ENCODE peak calls at places on chromosomes 11 and 22, in eight cellular contexts. One of them, this sample, is unnamed.

GRCh38 chr11:2316963-2317244 is 15.1 kb downstream of the TSPAN32 start:
- DNase-seq in lung: no peak
- DNase-seq in CD8-positive, alpha-beta memory T cell: no peak
- DNase-seq in uterus: no peak
- DNase-seq in sigmoid colon: no peak
- DNase-seq in mesendoderm: no peak
- DNase-seq in spleen: no peak
- DNase-seq in astrocyte: no peak
- DNase-seq in this sample: no peak

GRCh38 chr11:120839846-120840402 is 184.0 kb upstream of the TBCEL start:
- DNase-seq in spleen: no peak
- DNase-seq in lung: no peak
- DNase-seq in mesendoderm: no peak
- DNase-seq in astrocyte: no peak
- DNase-seq in sigmoid colon: no peak
- DNase-seq in CD8-positive, alpha-beta memory T cell: no peak
- DNase-seq in uterus: no peak
- DNase-seq in this sample: no peak

GRCh38 chr22:19066531-19067271 is 55.5 kb downstream of the DGCR2 start:
- DNase-seq in uterus: peak; percentile 59
- DNase-seq in lung: no peak
- DNase-seq in spleen: peak; percentile 44
- DNase-seq in sigmoid colon: peak; percentile 61
- DNase-seq in astrocyte: peak; percentile 67
- DNase-seq in mesendoderm: no peak
- DNase-seq in CD8-positive, alpha-beta memory T cell: no peak
- DNase-seq in this sample: peak; percentile 40

GRCh38 chr11:46222485-46223251 is 54.8 kb upstream of the CREB3L1 start:
- DNase-seq in astrocyte: no peak
- DNase-seq in mesendoderm: peak; percentile 51
- DNase-seq in lung: no peak
- DNase-seq in sigmoid colon: no peak
- DNase-seq in CD8-positive, alpha-beta memory T cell: no peak
- DNase-seq in spleen: no peak
- DNase-seq in uterus: no peak
- DNase-seq in this sample: no peak

GRCh38 chr22:41380993-41381328 is 781 bp upstream of the TEF start:
- DNase-seq in mesendoderm: no peak
- DNase-seq in CD8-positive, alpha-beta memory T cell: no peak
- DNase-seq in spleen: no peak
- DNase-seq in lung: peak; percentile 85
- DNase-seq in uterus: no peak
- DNase-seq in sigmoid colon: peak; percentile 96
- DNase-seq in astrocyte: peak; percentile 83
- DNase-seq in this sample: peak; percentile 89

GRCh38 chr11:61841636-61842332 is 13.7 kb downstream of the FADS2 start:
- DNase-seq in CD8-positive, alpha-beta memory T cell: no peak
- DNase-seq in lung: no peak
- DNase-seq in mesendoderm: no peak
- DNase-seq in sigmoid colon: no peak
- DNase-seq in spleen: peak; percentile 45
- DNase-seq in uterus: no peak
- DNase-seq in astrocyte: no peak
- DNase-seq in this sample: no peak

GRCh38 chr22:47270463-47271135 is 508.1 kb downstream of the TBC1D22A start:
- DNase-seq in spleen: no peak
- DNase-seq in sigmoid colon: peak; percentile 38
- DNase-seq in mesendoderm: no peak
- DNase-seq in astrocyte: no peak
- DNase-seq in lung: no peak
- DNase-seq in uterus: no peak
- DNase-seq in CD8-positive, alpha-beta memory T cell: no peak
- DNase-seq in this sample: no peak

GRCh38 chr11:102346748-102347525 is at the start of gene BIRC2:
- DNase-seq in mesendoderm: peak; percentile 96
- DNase-seq in uterus: peak; percentile 97
- DNase-seq in astrocyte: peak; percentile 74
- DNase-seq in CD8-positive, alpha-beta memory T cell: peak; percentile 96
- DNase-seq in lung: peak; percentile 92
- DNase-seq in sigmoid colon: peak; percentile 96
- DNase-seq in spleen: peak; percentile 99
- DNase-seq in this sample: peak; percentile 92

GRCh38 chr11:119361056-119361787 is 14.7 kb upstream of the MFRP start:
- DNase-seq in astrocyte: peak; percentile 73
- DNase-seq in mesendoderm: peak; percentile 95
- DNase-seq in lung: peak; percentile 69
- DNase-seq in sigmoid colon: peak; percentile 72
- DNase-seq in CD8-positive, alpha-beta memory T cell: no peak
- DNase-seq in uterus: peak; percentile 75
- DNase-seq in spleen: peak; percentile 37
- DNase-seq in this sample: no peak

GRCh38 chr22:31143537-31143936 is 3.2 kb upstream of the PLA2G3 start:
- DNase-seq in astrocyte: no peak
- DNase-seq in lung: no peak
- DNase-seq in sigmoid colon: no peak
- DNase-seq in spleen: no peak
- DNase-seq in uterus: no peak
- DNase-seq in CD8-positive, alpha-beta memory T cell: no peak
- DNase-seq in mesendoderm: no peak
- DNase-seq in this sample: no peak

GRCh38 chr22:46942816-46943783 is 180.7 kb downstream of the TBC1D22A start:
- DNase-seq in mesendoderm: no peak
- DNase-seq in spleen: peak; percentile 83
- DNase-seq in astrocyte: no peak
- DNase-seq in lung: peak; percentile 44
- DNase-seq in CD8-positive, alpha-beta memory T cell: no peak
- DNase-seq in uterus: peak; percentile 35
- DNase-seq in sigmoid colon: no peak
- DNase-seq in this sample: peak; percentile 70

GRCh38 chr11:18594999-18595749 is 4.4 kb upstream of the MISFA start:
- DNase-seq in sigmoid colon: no peak
- DNase-seq in spleen: no peak
- DNase-seq in CD8-positive, alpha-beta memory T cell: no peak
- DNase-seq in uterus: no peak
- DNase-seq in mesendoderm: no peak
- DNase-seq in lung: no peak
- DNase-seq in astrocyte: no peak
- DNase-seq in this sample: no peak

GRCh38 chr11:110098645-110099044 is 5.5 kb downstream of the ZC3H12C start:
- DNase-seq in lung: no peak
- DNase-seq in astrocyte: no peak
- DNase-seq in spleen: no peak
- DNase-seq in sigmoid colon: no peak
- DNase-seq in mesendoderm: no peak
- DNase-seq in CD8-positive, alpha-beta memory T cell: no peak
- DNase-seq in uterus: no peak
- DNase-seq in this sample: no peak

GRCh38 chr11:124934862-124935547 is 842 bp downstream of the HEPACAM start:
- DNase-seq in astrocyte: peak; percentile 92
- DNase-seq in uterus: no peak
- DNase-seq in mesendoderm: no peak
- DNase-seq in spleen: no peak
- DNase-seq in sigmoid colon: no peak
- DNase-seq in lung: no peak
- DNase-seq in CD8-positive, alpha-beta memory T cell: no peak
- DNase-seq in this sample: no peak

GRCh38 chr22:22196833-22197477 is 47.6 kb upstream of the VPREB1 start:
- DNase-seq in CD8-positive, alpha-beta memory T cell: no peak
- DNase-seq in mesendoderm: no peak
- DNase-seq in astrocyte: no peak
- DNase-seq in lung: no peak
- DNase-seq in uterus: no peak
- DNase-seq in spleen: no peak
- DNase-seq in sigmoid colon: no peak
- DNase-seq in this sample: no peak

GRCh38 chr22:22193923-22194322 is 50.7 kb upstream of the VPREB1 start:
- DNase-seq in lung: no peak
- DNase-seq in astrocyte: no peak
- DNase-seq in spleen: no peak
- DNase-seq in CD8-positive, alpha-beta memory T cell: no peak
- DNase-seq in sigmoid colon: no peak
- DNase-seq in mesendoderm: no peak
- DNase-seq in uterus: no peak
- DNase-seq in this sample: no peak

GRCh38 chr22:22196018-22196533 is 48.5 kb upstream of the VPREB1 start:
- DNase-seq in uterus: no peak
- DNase-seq in spleen: no peak
- DNase-seq in lung: no peak
- DNase-seq in sigmoid colon: no peak
- DNase-seq in CD8-positive, alpha-beta memory T cell: no peak
- DNase-seq in mesendoderm: no peak
- DNase-seq in astrocyte: no peak
- DNase-seq in this sample: no peak

GRCh38 chr22:22194931-22195264 is 49.7 kb upstream of the VPREB1 start:
- DNase-seq in spleen: no peak
- DNase-seq in uterus: no peak
- DNase-seq in sigmoid colon: no peak
- DNase-seq in mesendoderm: no peak
- DNase-seq in lung: no peak
- DNase-seq in CD8-positive, alpha-beta memory T cell: no peak
- DNase-seq in astrocyte: no peak
- DNase-seq in this sample: no peak

DNA sequence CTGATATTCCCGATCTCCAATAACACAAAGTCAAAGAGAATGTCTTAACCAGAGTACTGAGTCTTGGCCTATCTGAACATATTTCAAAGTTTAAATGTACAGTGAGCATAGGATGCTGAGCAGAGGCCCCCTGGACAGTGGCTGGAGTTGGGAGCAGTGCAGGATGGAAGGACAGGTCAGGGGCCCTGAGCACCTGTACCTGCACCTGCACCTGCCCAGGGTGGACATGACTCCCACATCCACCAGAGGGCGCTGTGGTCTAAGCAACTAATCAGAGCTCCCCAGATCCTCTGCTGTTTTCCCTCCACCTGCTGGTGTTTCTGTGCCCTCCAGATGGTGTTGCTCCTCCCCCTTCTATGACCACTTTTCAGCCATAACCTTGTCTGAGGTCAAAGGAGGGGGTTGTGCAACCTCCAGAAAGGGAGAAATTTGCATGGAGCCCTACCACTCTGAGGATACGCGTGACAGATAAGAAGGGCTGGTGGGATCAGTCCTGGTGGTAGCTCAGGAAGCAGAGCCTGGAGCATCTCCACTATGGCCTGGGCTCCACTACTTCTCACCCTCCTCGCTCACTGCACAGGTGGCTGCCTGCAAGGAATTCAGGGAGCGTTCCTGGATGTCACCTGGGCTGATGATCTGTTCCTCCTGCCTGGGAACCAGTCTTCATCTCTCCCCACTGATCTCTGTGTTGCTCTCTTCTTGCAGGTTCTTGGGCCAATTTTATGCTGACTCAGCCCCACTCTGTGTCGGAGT is 49.1 kb upstream of the VPREB1 start:
- DNase-seq in spleen: peak; percentile 92
- DNase-seq in astrocyte: peak; percentile 6
- DNase-seq in sigmoid colon: no peak
- DNase-seq in CD8-positive, alpha-beta memory T cell: peak; percentile 66
- DNase-seq in uterus: no peak
- DNase-seq in lung: peak; percentile 72
- DNase-seq in mesendoderm: peak; percentile 92
- DNase-seq in this sample: no peak
- H3K4me1 ChIP-seq in spleen: peaks cover 13% of the 10 kb centered on the region
- H3K4me1 ChIP-seq in astrocyte: no peaks in the 10 kb centered on the region
- H3K4me1 ChIP-seq in sigmoid colon: no peaks in the 10 kb centered on the region
- H3K4me1 ChIP-seq in CD8-positive, alpha-beta memory T cell: no peaks in the 10 kb centered on the region
- H3K4me1 ChIP-seq in uterus: no peaks in the 10 kb centered on the region
- H3K4me1 ChIP-seq in lung: no peaks in the 10 kb centered on the region
- H3K4me1 ChIP-seq in mesendoderm: no peaks in the 10 kb centered on the region
- H3K4me1 ChIP-seq in this sample: no peaks in the 10 kb centered on the region

GRCh38 chr11:87583931-87584330 is 546.2 kb downstream of the TMEM135 start:
- DNase-seq in lung: no peak
- DNase-seq in uterus: no peak
- DNase-seq in mesendoderm: no peak
- DNase-seq in astrocyte: no peak
- DNase-seq in sigmoid colon: no peak
- DNase-seq in CD8-positive, alpha-beta memory T cell: no peak
- DNase-seq in spleen: no peak
- DNase-seq in this sample: no peak

DNA sequence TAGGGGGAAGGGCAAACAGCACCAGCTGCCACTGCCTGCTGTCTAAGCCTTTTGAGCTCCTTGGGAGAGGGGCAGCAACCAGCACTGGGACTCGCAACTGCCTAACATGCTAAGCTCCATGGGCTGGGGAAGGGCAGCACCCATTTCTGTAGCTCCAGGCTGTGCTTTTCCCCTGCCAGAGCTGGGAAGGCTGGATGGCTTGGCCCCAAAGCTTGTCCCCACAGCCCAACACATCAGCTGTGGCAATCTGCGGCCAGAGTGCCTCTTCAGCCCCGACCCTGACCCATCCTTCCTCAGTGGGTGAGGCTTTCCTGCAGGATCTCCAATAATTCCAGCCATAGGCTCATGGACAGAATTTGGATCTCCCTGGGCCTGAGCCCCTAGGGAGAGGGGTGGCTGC is 551.3 kb downstream of the TMEM135 start:
- DNase-seq in uterus: no peak
- DNase-seq in lung: no peak
- DNase-seq in astrocyte: no peak
- DNase-seq in mesendoderm: no peak
- DNase-seq in CD8-positive, alpha-beta memory T cell: no peak
- DNase-seq in sigmoid colon: no peak
- DNase-seq in spleen: peak; percentile 59
- DNase-seq in this sample: no peak
- H3K4me3 ChIP-seq in uterus: no peak overlapping the region
- H3K4me3 ChIP-seq in lung: no peak overlapping the region
- H3K4me3 ChIP-seq in astrocyte: no peak overlapping the region
- H3K4me3 ChIP-seq in mesendoderm: no peak overlapping the region
- H3K4me3 ChIP-seq in CD8-positive, alpha-beta memory T cell: no peak overlapping the region
- H3K4me3 ChIP-seq in sigmoid colon: no peak overlapping the region
- H3K4me3 ChIP-seq in spleen: no peak overlapping the region
- H3K4me3 ChIP-seq in this sample: no peak overlapping the region

DNA sequence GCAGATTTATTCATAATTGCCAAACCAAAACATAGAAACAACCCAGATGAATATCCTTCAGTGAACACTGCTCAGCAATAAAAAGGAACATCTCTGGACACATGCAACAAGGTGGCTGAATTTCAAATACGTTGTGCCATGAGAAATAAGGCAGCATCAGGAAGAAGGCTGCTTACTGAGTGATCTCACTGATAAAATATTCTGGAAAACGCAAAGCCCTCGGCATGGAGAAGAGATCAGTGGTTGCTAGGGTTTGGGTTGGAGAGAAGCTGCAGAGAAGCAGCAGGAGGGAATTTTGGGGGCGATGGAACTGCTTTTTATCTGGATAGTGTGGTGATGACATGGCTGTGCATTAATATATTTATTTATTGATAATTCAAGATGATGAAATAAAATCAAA is 11.0 kb upstream of the SHANK2 start:
- DNase-seq in spleen: no peak
- DNase-seq in astrocyte: no peak
- DNase-seq in uterus: no peak
- DNase-seq in mesendoderm: no peak
- DNase-seq in sigmoid colon: no peak
- DNase-seq in lung: no peak
- DNase-seq in CD8-positive, alpha-beta memory T cell: no peak
- DNase-seq in this sample: no peak
- H3K27me3 ChIP-seq in spleen: peaks cover 18% of the 10 kb centered on the region
- H3K27me3 ChIP-seq in astrocyte: peaks cover 10% of the 10 kb centered on the region
- H3K27me3 ChIP-seq in uterus: no peaks in the 10 kb centered on the region
- H3K27me3 ChIP-seq in mesendoderm: no peaks in the 10 kb centered on the region
- H3K27me3 ChIP-seq in sigmoid colon: no peaks in the 10 kb centered on the region
- H3K27me3 ChIP-seq in lung: no peaks in the 10 kb centered on the region
- H3K27me3 ChIP-seq in CD8-positive, alpha-beta memory T cell: no peaks in the 10 kb centered on the region
- H3K27me3 ChIP-seq in this sample: no peaks in the 10 kb centered on the region

GRCh38 chr11:33934450-33934849 is 42.6 kb upstream of the LMO2 start:
- DNase-seq in sigmoid colon: no peak
- DNase-seq in astrocyte: no peak
- DNase-seq in CD8-positive, alpha-beta memory T cell: no peak
- DNase-seq in mesendoderm: no peak
- DNase-seq in lung: no peak
- DNase-seq in uterus: no peak
- DNase-seq in spleen: no peak
- DNase-seq in this sample: no peak
- H3K4me1 ChIP-seq in sigmoid colon: no peaks in the 10 kb centered on the region
- H3K4me1 ChIP-seq in astrocyte: peaks cover 13% of the 10 kb centered on the region
- H3K4me1 ChIP-seq in CD8-positive, alpha-beta memory T cell: peaks cover 4% of the 10 kb centered on the region
- H3K4me1 ChIP-seq in mesendoderm: peaks cover 3% of the 10 kb centered on the region
- H3K4me1 ChIP-seq in lung: peaks cover 5% of the 10 kb centered on the region
- H3K4me1 ChIP-seq in uterus: no peaks in the 10 kb centered on the region
- H3K4me1 ChIP-seq in spleen: peaks cover 69% of the 10 kb centered on the region
- H3K4me1 ChIP-seq in this sample: no peaks in the 10 kb centered on the region

This sample was measured in right atrium auricular region.